ENCODE peak calls at places on chromosomes 7 and 10, in eight cellular contexts. Y, I, W, K, A, U, X and G are unnamed samples.

GRCh38 chr10:89301231-89301630 is 615 bp upstream of the IFIT2 start:
- DNase-seq in K (peak), W (no peak), A (no peak), I (peak), X (peak), U (no peak), Y (no peak), G (peak)

GRCh38 chr7:109844362-109844761 is 1246.6 kb upstream of the LRRN3 start:
- DNase-seq in K (no peak), U (no peak), Y (no peak), A (no peak), X (no peak), W (no peak), I (peak), G (no peak)

GRCh38 chr10:70343312-70343711 is 39.1 kb downstream of the LRRC20 start:
- DNase-seq in I (no peak), Y (peak), X (no peak), A (no peak), W (no peak), U (no peak), K (no peak), G (no peak)

GRCh38 chr7:13673290-13673689 is 316.2 kb downstream of the ETV1 start:
- DNase-seq in X (no peak), Y (no peak), K (no peak), W (no peak), U (peak), I (no peak), A (no peak), G (no peak)

GRCh38 chr10:70551971-70552422 is 50.5 kb downstream of the PRF1 start:
- DNase-seq in W (no peak), A (no peak), Y (no peak), U (no peak), K (no peak), X (no peak), I (no peak), G (no peak)

GRCh38 chr7:6451224-6451705 is 3.5 kb upstream of the DAGLB start:
- DNase-seq in A (no peak), I (no peak), X (no peak), K (no peak), W (no peak), Y (no peak), U (no peak), G (no peak)

GRCh38 chr10:15315286-15315685 is 55.8 kb downstream of the FAM171A1 start:
- DNase-seq in U (no peak), I (no peak), W (no peak), A (no peak), K (no peak), X (no peak), Y (no peak), G (no peak)

GRCh38 chr7:38425509-38425908 is 152.1 kb upstream of the TARP start:
- DNase-seq in U (no peak), K (peak), Y (no peak), I (no peak), W (no peak), A (no peak), X (no peak), G (no peak)

GRCh38 chr7:115952832-115953231 is 77.7 kb downstream of the TFEC start:
- DNase-seq in U (peak), Y (no peak), A (no peak), I (no peak), W (no peak), K (no peak), X (no peak), G (no peak)

GRCh38 chr7:834277-834676 is 2.0 kb downstream of the SUN1 start:
- DNase-seq in K (no peak), U (no peak), W (no peak), X (no peak), I (no peak), A (no peak), Y (no peak), G (no peak)

GRCh38 chr7:107661865-107662379 is 1.3 kb downstream of the SLC26A4 start:
- DNase-seq in K (no peak), U (no peak), X (no peak), W (no peak), Y (no peak), A (no peak), I (no peak), G (no peak)

GRCh38 chr10:110448682-110449418 is 48.9 kb upstream of the DUSP5 start:
- DNase-seq in K (no peak), X (no peak), U (no peak), I (no peak), W (no peak), A (no peak), Y (no peak), G (no peak)

GRCh38 chr7:64628721-64629120 is 37.2 kb upstream of the ZNF107 start:
- DNase-seq in Y (no peak), X (no peak), U (no peak), I (no peak), K (no peak), A (no peak), W (no peak), G (no peak)

GRCh38 chr10:126387931-126388911 is at the start of gene ADAM12:
- DNase-seq in K (peak), Y (peak), A (peak), W (no peak), I (peak), X (peak), U (peak), G (peak)

GRCh38 chr10:84008878-84009277 is 130.4 kb upstream of the GHITM start:
- DNase-seq in Y (no peak), I (no peak), U (peak), A (no peak), X (no peak), K (no peak), W (no peak), G (no peak)

GRCh38 chr10:16843252-16843870 is 26.1 kb upstream of the RSU1 start:
- DNase-seq in Y (no peak), W (no peak), I (peak), U (peak), K (no peak), X (peak), A (no peak), G (peak)

GRCh38 chr7:154776350-154776749 is 226.6 kb downstream of the PAXIP1 start:
- DNase-seq in W (no peak), U (no peak), X (no peak), K (no peak), I (no peak), Y (no peak), A (no peak), G (peak)

GRCh38 chr10:12704488-12704887 is 297.0 kb downstream of the CCDC3 start:
- DNase-seq in Y (no peak), I (no peak), U (no peak), K (no peak), W (no peak), A (no peak), X (no peak), G (no peak)

GRCh38 chr7:84712326-84712725 is 474.5 kb downstream of the SEMA3D start:
- DNase-seq in X (no peak), K (no peak), U (no peak), W (no peak), Y (no peak), I (no peak), A (no peak), G (no peak)

GRCh38 chr10:24299587-24300258 is 90.8 kb downstream of the KIAA1217 start:
- DNase-seq in A (no peak), W (no peak), Y (no peak), K (no peak), U (no peak), X (no peak), I (no peak), G (peak)